ENCODE peak calls at places on chromosomes 7 and 10, in seven cellular contexts. U, D, R, V, L, J and E are unnamed samples.

GRCh38 chr7:53350241-53350640 is 314.8 kb downstream of the POM121L12 start:
- DNase-seq in U (peak; percentile 41), D (no peak), R (peak; percentile 21), V (no peak), L (no peak), J (peak; percentile 72), E (no peak)

GRCh38 chr7:130732980-130733865 is 784 bp downstream of the KLF14 start:
- DNase-seq in U (peak; percentile 66), D (peak; percentile 1), R (no peak), V (peak; percentile 4), L (no peak), J (no peak), E (peak; percentile 6)

GRCh38 chr10:133302230-133302629 is 6.4 kb downstream of the TUBGCP2 start:
- DNase-seq in U (no peak), D (no peak), R (no peak), V (no peak), L (no peak), J (no peak), E (no peak)

GRCh38 chr7:132687981-132688383 is 111.7 kb upstream of the PLXNA4 start:
- DNase-seq in U (no peak), D (no peak), R (no peak), V (no peak), L (no peak), J (no peak), E (no peak)

GRCh38 chr7:123929107-123929506 is 4.1 kb downstream of the SPAM1 start:
- DNase-seq in U (peak; percentile 88), D (no peak), R (peak; percentile 95), V (no peak), L (no peak), J (no peak), E (no peak)

GRCh38 chr10:5071411-5072198 is 22.6 kb upstream of the AKR1C3 start:
- DNase-seq in U (peak; percentile 91), D (peak; percentile 63), R (peak; percentile 11), V (peak; percentile 36), L (no peak), J (peak; percentile 46), E (peak; percentile 96)

GRCh38 chr7:135731131-135731530 is 3.1 kb upstream of the SLC13A4 start:
- DNase-seq in U (no peak), D (no peak), R (no peak), V (no peak), L (no peak), J (no peak), E (no peak)

GRCh38 chr10:78025685-78026364 is 3.5 kb downstream of the POLR3A start:
- DNase-seq in U (no peak), D (peak; percentile 79), R (peak; percentile 100), V (peak; percentile 69), L (no peak), J (no peak), E (no peak)

GRCh38 chr7:23544913-23545354 is 13.2 kb upstream of the TRA2A start:
- DNase-seq in U (peak; percentile 55), D (peak; percentile 44), R (peak; percentile 74), V (peak; percentile 39), L (no peak), J (no peak), E (peak; percentile 62)

GRCh38 chr10:113965683-113966082 is 78.0 kb upstream of the ADRB1 start:
- DNase-seq in U (no peak), D (no peak), R (no peak), V (no peak), L (no peak), J (no peak), E (no peak)

GRCh38 chr7:138885383-138886147 is 87.6 kb upstream of the ATP6V0A4 start:
- DNase-seq in U (no peak), D (no peak), R (peak; percentile 34), V (no peak), L (no peak), J (no peak), E (no peak)